ENCODE peak calls at places on chromosome 12, in eight cellular contexts. X, Y, H, G, U, B, T and A are unnamed samples.

GRCh38 chr12:47098099-47098498 is 18.3 kb upstream of the AMIGO2 start:
- DNase-seq in X (no peak), Y (no peak), H (no peak), G (no peak), U (no peak), B (no peak), T (no peak), A (no peak)

GRCh38 chr12:116099664-116100432 is 177.6 kb downstream of the MED13L start:
- DNase-seq in X (no peak), Y (no peak), H (no peak), G (no peak), U (no peak), B (no peak), T (no peak), A (no peak)

GRCh38 chr12:19880076-19880475 is 440.8 kb downstream of the AEBP2 start:
- DNase-seq in X (no peak), Y (no peak), H (no peak), G (no peak), U (no peak), B (no peak), T (no peak), A (no peak)

GRCh38 chr12:52949413-52950331 is 754 bp downstream of the KRT18 start:
- DNase-seq in X (no peak), Y (no peak), H (no peak), G (peak; percentile 86), U (peak; percentile 78), B (peak; percentile 83), T (no peak), A (peak; percentile 85)

GRCh38 chr12:43028826-43029225 is 439.3 kb upstream of the PRICKLE1 start:
- DNase-seq in X (no peak), Y (no peak), H (no peak), G (no peak), U (no peak), B (no peak), T (no peak), A (no peak)

GRCh38 chr12:21751517-21751916 is 23.0 kb downstream of the KCNJ8 start:
- DNase-seq in X (peak; percentile 43), Y (no peak), H (no peak), G (no peak), U (no peak), B (no peak), T (no peak), A (no peak)

GRCh38 chr12:54680374-54680773 is 32.2 kb upstream of the DCD start:
- DNase-seq in X (peak; percentile 74), Y (no peak), H (peak; percentile 16), G (no peak), U (no peak), B (no peak), T (no peak), A (no peak)

GRCh38 chr12:118398878-118399277 is 22.5 kb downstream of the SUDS3 start:
- DNase-seq in X (no peak), Y (no peak), H (no peak), G (no peak), U (no peak), B (no peak), T (no peak), A (no peak)

GRCh38 chr12:32400114-32400672 is 835 bp downstream of the FGD4 start:
- DNase-seq in X (peak; percentile 25), Y (no peak), H (no peak), G (no peak), U (no peak), B (no peak), T (no peak), A (no peak)

GRCh38 chr12:12918781-12919180 is 27.4 kb downstream of the GPRC5A start:
- DNase-seq in X (no peak), Y (no peak), H (no peak), G (no peak), U (no peak), B (no peak), T (no peak), A (no peak)

GRCh38 chr12:110344657-110345056 is 58.9 kb downstream of the ANAPC7 start:
- DNase-seq in X (no peak), Y (peak; percentile 10), H (no peak), G (no peak), U (no peak), B (no peak), T (no peak), A (no peak)

GRCh38 chr12:109739747-109740693 is 26.4 kb downstream of the FAM222A start:
- DNase-seq in X (peak; percentile 62), Y (peak; percentile 11), H (no peak), G (no peak), U (no peak), B (no peak), T (no peak), A (no peak)

GRCh38 chr12:1805441-1806081 is 14.8 kb upstream of the LRTM2 start:
- DNase-seq in X (no peak), Y (no peak), H (no peak), G (no peak), U (no peak), B (no peak), T (no peak), A (peak; percentile 80)

GRCh38 chr12:89492883-89493282 is 31.7 kb downstream of the GALNT4 start:
- DNase-seq in X (no peak), Y (no peak), H (no peak), G (no peak), U (no peak), B (no peak), T (no peak), A (no peak)

GRCh38 chr12:125579916-125580315 is 514.7 kb downstream of the AACS start:
- DNase-seq in X (no peak), Y (no peak), H (no peak), G (no peak), U (no peak), B (no peak), T (no peak), A (no peak)

GRCh38 chr12:117002040-117002832 is 91.5 kb downstream of the FBXW8 start:
- DNase-seq in X (no peak), Y (no peak), H (no peak), G (no peak), U (no peak), B (no peak), T (no peak), A (no peak)

GRCh38 chr12:121697093-121697698 is 15.4 kb upstream of the TMEM120B start:
- DNase-seq in X (peak; percentile 40), Y (no peak), H (no peak), G (peak; percentile 63), U (peak; percentile 52), B (no peak), T (no peak), A (no peak)

GRCh38 chr12:27937768-27938167 is 34.8 kb downstream of the PTHLH start:
- DNase-seq in X (no peak), Y (no peak), H (no peak), G (no peak), U (no peak), B (no peak), T (no peak), A (no peak)

GRCh38 chr12:84150226-84150625 is 762.4 kb downstream of the SLC6A15 start:
- DNase-seq in X (no peak), Y (no peak), H (no peak), G (no peak), U (no peak), B (no peak), T (no peak), A (no peak)

GRCh38 chr12:122882908-122883563 is 12.9 kb downstream of the VPS37B start:
- DNase-seq in X (no peak), Y (no peak), H (no peak), G (no peak), U (no peak), B (no peak), T (no peak), A (no peak)

GRCh38 chr12:45789025-45789424 is 59.5 kb downstream of the ARID2 start:
- DNase-seq in X (no peak), Y (no peak), H (no peak), G (no peak), U (no peak), B (no peak), T (no peak), A (no peak)

GRCh38 chr12:2649201-2650030 is 145.4 kb upstream of the FKBP4 start:
- DNase-seq in X (no peak), Y (no peak), H (no peak), G (no peak), U (no peak), B (no peak), T (no peak), A (peak; percentile 34)

GRCh38 chr12:62801796-62802195 is 133.2 kb downstream of the PPM1H start:
- DNase-seq in X (no peak), Y (no peak), H (no peak), G (no peak), U (no peak), B (no peak), T (no peak), A (no peak)

GRCh38 chr12:17572250-17572649 is 517.7 kb downstream of the RERGL start:
- DNase-seq in X (no peak), Y (no peak), H (no peak), G (no peak), U (no peak), B (no peak), T (no peak), A (no peak)

GRCh38 chr12:29073631-29074239 is 75.3 kb upstream of the FAR2 start:
- DNase-seq in X (peak; percentile 46), Y (peak; percentile 23), H (no peak), G (peak; percentile 15), U (peak; percentile 33), B (no peak), T (no peak), A (no peak)

GRCh38 chr12:52636592-52637258 is 15.3 kb downstream of the KRT2 start:
- DNase-seq in X (no peak), Y (no peak), H (no peak), G (no peak), U (no peak), B (no peak), T (no peak), A (no peak)

GRCh38 chr12:8780389-8780788 is 42.0 kb upstream of the A2ML1 start:
- DNase-seq in X (peak; percentile 14), Y (no peak), H (no peak), G (no peak), U (no peak), B (peak; percentile 21), T (no peak), A (no peak)

GRCh38 chr12:57239587-57240068 is 10.1 kb downstream of the SHMT2 start:
- DNase-seq in X (no peak), Y (no peak), H (no peak), G (peak; percentile 61), U (no peak), B (no peak), T (no peak), A (no peak)

GRCh38 chr12:83826112-83826511 is 1086.5 kb downstream of the SLC6A15 start:
- DNase-seq in X (peak; percentile 40), Y (no peak), H (no peak), G (peak; percentile 42), U (no peak), B (no peak), T (no peak), A (no peak)

GRCh38 chr12:124750787-124751471 is 112.7 kb downstream of the SCARB1 start:
- DNase-seq in X (no peak), Y (no peak), H (no peak), G (no peak), U (no peak), B (no peak), T (no peak), A (no peak)

GRCh38 chr12:42568952-42569916 is 20.3 kb downstream of the PRICKLE1 start:
- DNase-seq in X (no peak), Y (no peak), H (peak; percentile 29), G (peak; percentile 56), U (no peak), B (no peak), T (no peak), A (no peak)

GRCh38 chr12:6340745-6341438 is 984 bp downstream of the TNFRSF1A start:
- DNase-seq in X (no peak), Y (no peak), H (no peak), G (no peak), U (no peak), B (no peak), T (no peak), A (peak; percentile 52)

GRCh38 chr12:112979281-112979680 is 962 bp downstream of the OAS2 start:
- DNase-seq in X (no peak), Y (no peak), H (peak; percentile 36), G (no peak), U (no peak), B (no peak), T (no peak), A (no peak)